ENCODE peak calls at places on chromosomes 3 and 15, in nine cellular contexts. P, X, G, S, R, M, N, E and F are unnamed samples.

GRCh38 chr3:94873751-94874150 is 810.9 kb downstream of the NSUN3 start:
- DNase-seq in S (no peak), N (no peak), R (no peak), X (no peak), G (no peak), M (no peak), E (no peak), P (no peak), F (no peak)

GRCh38 chr3:22928716-22929115 is 274.4 kb upstream of the UBE2E2 start:
- DNase-seq in R (no peak), M (no peak), P (no peak), X (no peak), G (no peak), E (no peak), N (no peak), S (no peak), F (no peak)

GRCh38 chr15:49040151-49040550 is 6.1 kb downstream of the SECISBP2L start:
- DNase-seq in G (no peak), R (no peak), S (no peak), X (no peak), P (no peak), E (no peak), N (no peak), M (no peak), F (no peak)

GRCh38 chr3:112973325-112974177 is 1.4 kb downstream of the CD200R1 start:
- DNase-seq in R (no peak), N (peak), M (peak), G (no peak), S (no peak), X (no peak), E (no peak), P (no peak), F (no peak)

GRCh38 chr3:123781571-123782275 is 102.4 kb downstream of the MYLK start:
- DNase-seq in P (no peak), G (no peak), N (no peak), E (no peak), X (no peak), S (no peak), R (no peak), M (no peak), F (no peak)

GRCh38 chr3:41418961-41419691 is 219.8 kb downstream of the CTNNB1 start:
- DNase-seq in S (no peak), N (no peak), G (peak), M (no peak), R (no peak), P (peak), X (no peak), E (no peak), F (no peak)

GRCh38 chr3:28924744-28925360 is 356.0 kb upstream of the RBMS3 start:
- DNase-seq in P (no peak), G (no peak), S (no peak), X (no peak), R (no peak), E (no peak), N (no peak), M (no peak), F (no peak)

GRCh38 chr3:184380627-184381260 is 890 bp downstream of the CHRD start:
- DNase-seq in P (no peak), G (no peak), S (no peak), R (no peak), X (no peak), N (no peak), E (no peak), M (no peak), F (no peak)